ENCODE peak calls at places on chromosomes 13 and 19, in six cellular contexts. V is fibroblast of pulmonary artery, O is H9, B is lower leg skin, J is esophagus squamous epithelium, R is ovary. P is an unnamed sample.

GRCh38 chr19:6091771-6092291 is 18.5 kb downstream of the RFX2 start:
- DNase-seq in V (no peak), O (no peak), B (no peak), J (no peak), R (no peak), P (no peak)

GRCh38 chr13:103100795-103101194 is 34.6 kb upstream of the SLC10A2 start:
- DNase-seq in V (no peak), O (no peak), B (no peak), J (no peak), R (no peak), P (no peak)

GRCh38 chr13:20721454-20722357 is 18.2 kb downstream of the IL17D start:
- DNase-seq in V (peak; percentile 60), O (peak; percentile 68), B (no peak), J (no peak), R (peak; percentile 68), P (no peak)

GRCh38 chr13:46775385-46776065 is 21.4 kb downstream of the ESD start:
- DNase-seq in V (no peak), O (no peak), B (no peak), J (no peak), R (no peak), P (no peak)

GRCh38 chr13:74423434-74423833 is 289.2 kb upstream of the KLF12 start:
- DNase-seq in V (no peak), O (no peak), B (no peak), J (no peak), R (no peak), P (no peak)

GRCh38 chr19:19081642-19082151 is 17.9 kb downstream of the SLC25A42 start:
- DNase-seq in V (peak; percentile 43), O (no peak), B (no peak), J (no peak), R (no peak), P (no peak)

GRCh38 chr13:71634605-71635443 is 232.2 kb downstream of the DACH1 start:
- DNase-seq in V (no peak), O (no peak), B (no peak), J (no peak), R (no peak), P (no peak)

GRCh38 chr19:29694669-29695627 is 20.1 kb downstream of the C19orf12 start:
- DNase-seq in V (peak; percentile 77), O (peak; percentile 88), B (peak; percentile 73), J (no peak), R (peak; percentile 82), P (peak; percentile 78)

GRCh38 chr19:12873891-12874745 is 7.1 kb downstream of the DNASE2 start:
- DNase-seq in V (no peak), O (no peak), B (no peak), J (no peak), R (no peak), P (no peak)

GRCh38 chr19:44552324-44552723 is 22.8 kb upstream of the CEACAM20 start:
- DNase-seq in V (peak; percentile 29), O (peak; percentile 91), B (no peak), J (no peak), R (no peak), P (peak; percentile 24)
- TF ChIP-seq CTCF in V (peak; percentile 56), O (peak; percentile 90), B (no peak), J (no peak), R (no peak), P (peak; percentile 52)

GRCh38 chr19:49118565-49119410 is at the start of gene C19orf73:
- DNase-seq in V (peak; percentile 95), O (peak; percentile 90), B (peak; percentile 91), J (peak; percentile 73), R (peak; percentile 96), P (peak; percentile 100)
- TF ChIP-seq CTCF in V (no peak), O (no peak), B (no peak), J (peak; percentile 36), R (peak; percentile 45), P (peak; percentile 11)

GRCh38 chr19:21835810-21836444 is at the start of gene ZNF43:
- DNase-seq in V (peak; percentile 95), O (peak; percentile 96), B (peak; percentile 98), J (peak; percentile 74), R (peak; percentile 97), P (peak; percentile 74)
- TF ChIP-seq CTCF in V (no peak), O (no peak), B (no peak), J (no peak), R (no peak), P (no peak)

DNA sequence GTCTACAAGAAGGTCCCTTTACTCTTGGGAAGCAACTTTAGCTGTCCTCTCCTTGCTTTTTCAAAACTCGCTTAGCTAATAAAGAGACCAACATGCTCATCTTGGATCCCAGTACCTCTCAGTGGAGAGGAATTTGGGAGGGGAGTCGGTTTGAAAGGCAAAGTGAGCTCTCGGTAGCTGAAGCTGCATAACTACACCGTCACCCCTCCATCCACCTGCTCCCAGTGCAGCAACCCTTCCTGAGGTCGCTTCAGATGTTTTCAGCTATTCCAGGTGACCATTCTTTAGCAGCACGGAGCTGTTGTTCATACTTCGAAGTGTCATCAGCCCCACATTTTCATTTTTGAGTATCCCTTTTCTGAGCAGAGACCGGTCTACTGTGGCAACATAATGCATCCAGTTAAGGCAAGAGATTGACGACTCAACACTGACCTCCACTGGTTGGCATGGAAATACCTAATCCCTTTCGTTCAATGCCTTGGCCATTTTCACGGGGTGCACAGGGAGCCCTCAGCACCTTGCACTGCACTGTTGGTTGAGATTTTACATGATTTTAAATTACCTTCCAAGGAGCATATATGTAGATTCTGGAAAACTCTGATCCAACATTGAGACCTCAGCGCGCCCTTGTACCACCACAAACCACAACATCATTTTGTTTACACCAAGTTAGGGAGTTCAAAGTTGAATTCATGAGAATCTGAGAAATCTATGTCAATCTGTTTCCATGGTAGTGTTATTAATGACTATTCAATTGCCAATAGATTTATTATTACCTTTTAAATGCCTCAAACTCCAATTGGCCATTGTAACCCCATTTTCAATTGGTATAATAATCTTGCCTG is 42.2 kb downstream of the DLEU7 start:
- DNase-seq in V (peak; percentile 89), O (peak; percentile 64), B (peak; percentile 30), J (no peak), R (no peak), P (peak; percentile 38)
- TF ChIP-seq CTCF in V (peak; percentile 79), O (peak; percentile 88), B (no peak), J (peak; percentile 67), R (no peak), P (peak; percentile 83)

DNA sequence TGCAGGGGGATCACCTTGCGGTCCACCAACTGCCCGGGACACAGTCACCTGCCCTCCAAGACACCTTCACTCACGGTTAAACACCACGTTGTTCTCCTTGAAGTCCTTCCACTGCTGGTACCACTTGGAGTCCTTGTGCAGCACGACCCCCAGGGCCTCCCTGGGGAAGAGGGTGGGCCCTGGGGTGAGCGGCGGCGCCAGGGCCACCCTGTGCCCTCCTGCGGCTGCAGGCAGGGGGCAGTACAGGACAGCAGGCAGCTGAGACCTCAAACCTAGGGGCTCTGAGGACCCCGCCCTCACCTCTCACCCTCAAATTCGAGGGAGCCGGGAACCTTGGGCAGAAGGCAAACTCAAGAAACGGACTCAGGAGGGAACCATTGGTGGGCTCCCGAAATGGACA is 7.5 kb upstream of the CTXN1 start:
- DNase-seq in V (no peak), O (no peak), B (no peak), J (no peak), R (no peak), P (no peak)
- TF ChIP-seq CTCF in V (peak; percentile 21), O (peak; percentile 59), B (no peak), J (no peak), R (no peak), P (peak; percentile 36)

DNA sequence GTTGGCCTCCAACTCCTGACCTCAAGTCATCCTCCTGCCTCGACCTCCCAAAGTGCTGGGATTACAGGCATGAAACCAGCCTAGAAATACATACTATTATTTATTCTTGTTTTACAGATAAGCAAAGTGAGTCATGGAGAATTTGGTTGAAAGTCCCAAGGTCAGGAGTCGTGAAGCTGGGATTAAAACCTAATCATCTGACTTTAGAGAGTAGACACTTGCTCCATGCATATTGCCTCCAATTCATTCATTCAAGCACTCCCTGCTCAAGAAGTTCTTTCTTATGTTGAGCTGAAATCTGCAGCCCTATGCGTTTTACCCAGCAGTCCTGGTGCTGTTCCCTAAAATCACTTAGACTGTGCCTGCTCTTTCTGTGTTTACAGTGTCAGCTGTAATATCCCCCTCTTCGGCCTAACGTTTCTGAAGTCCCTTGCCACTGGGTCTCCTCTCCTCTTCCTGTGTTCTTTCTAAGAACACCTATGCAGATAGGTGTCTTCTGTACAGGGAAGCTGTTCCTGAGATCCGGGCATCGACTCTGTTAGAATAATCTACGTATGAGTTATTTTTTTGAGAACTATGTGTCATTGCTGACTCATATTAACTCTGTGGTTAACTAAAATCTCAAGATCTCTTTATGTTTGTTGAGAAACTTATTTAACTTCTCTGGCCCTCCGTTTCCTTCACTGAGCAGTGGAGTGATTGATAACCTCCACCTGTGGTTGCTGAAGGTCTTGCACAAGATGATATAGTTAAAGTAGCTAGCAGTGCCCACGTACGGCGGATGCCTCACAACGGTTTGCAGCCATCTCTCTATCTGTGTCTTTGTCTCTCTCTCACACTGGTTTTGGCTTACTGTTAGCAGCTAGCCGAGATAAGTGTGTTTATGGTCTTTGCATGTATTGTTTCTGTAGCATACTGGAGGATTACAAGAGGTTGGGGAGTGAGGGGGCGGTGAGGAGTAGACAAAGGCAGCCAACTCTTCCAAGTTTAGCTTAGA is 4.6 kb downstream of the ALOX5AP start:
- DNase-seq in V (peak; percentile 92), O (no peak), B (no peak), J (no peak), R (no peak), P (peak; percentile 62)
- TF ChIP-seq CTCF in V (no peak), O (no peak), B (no peak), J (no peak), R (no peak), P (no peak)

GRCh38 chr19:35848919-35849505 is 3.3 kb downstream of the NPHS1 start:
- DNase-seq in V (no peak), O (no peak), B (no peak), J (no peak), R (no peak), P (no peak)

GRCh38 chr19:35852029-35852780 is at the start of gene NPHS1:
- DNase-seq in V (no peak), O (no peak), B (no peak), J (no peak), R (no peak), P (no peak)

GRCh38 chr19:35853038-35853756 is 893 bp upstream of the NPHS1 start:
- DNase-seq in V (no peak), O (no peak), B (no peak), J (no peak), R (no peak), P (no peak)

GRCh38 chr19:35848486-35848885 is 3.8 kb downstream of the NPHS1 start:
- DNase-seq in V (no peak), O (no peak), B (no peak), J (no peak), R (no peak), P (no peak)

GRCh38 chr19:35851213-35852028 is 883 bp downstream of the NPHS1 start:
- DNase-seq in V (no peak), O (peak; percentile 84), B (no peak), J (no peak), R (no peak), P (no peak)
- TF ChIP-seq CTCF in V (no peak), O (peak; percentile 83), B (no peak), J (no peak), R (no peak), P (peak; percentile 8)